ENCODE peak calls at places on chromosome 5, in six cellular contexts. A is GM12892, S is prostate gland, H is HCT116, O is GM12878, Y is sigmoid colon. P is an unnamed sample.

GRCh38 chr5:93607367-93608258 is 24.6 kb downstream of the NR2F1 start:
- DNase-seq in A (no peak), O (no peak), Y (no peak), S (no peak), H (no peak), P (no peak)

GRCh38 chr5:58002318-58002717 is 457.6 kb downstream of the PLK2 start:
- DNase-seq in H (no peak), O (no peak), Y (no peak), A (no peak), S (no peak), P (no peak)

GRCh38 chr5:170791325-170791954 is 7.9 kb downstream of the GABRP start:
- DNase-seq in S (peak; percentile 78), Y (no peak), A (no peak), H (peak; percentile 49), O (no peak), P (peak; percentile 86)

GRCh38 chr5:129804705-129805104 is 56.8 kb downstream of the MINAR2 start:
- DNase-seq in S (no peak), O (no peak), H (no peak), Y (no peak), A (no peak), P (no peak)

GRCh38 chr5:120082316-120083068 is 381.6 kb upstream of the PRR16 start:
- DNase-seq in A (no peak), S (no peak), H (no peak), O (no peak), Y (no peak), P (no peak)

GRCh38 chr5:28576022-28576421 is 1537.6 kb upstream of the CDH9 start:
- DNase-seq in A (no peak), H (no peak), O (no peak), S (no peak), Y (no peak), P (no peak)

GRCh38 chr5:158559643-158560042 is 540.1 kb downstream of the EBF1 start:
- DNase-seq in H (no peak), A (no peak), Y (no peak), O (peak; percentile 25), S (no peak), P (no peak)

GRCh38 chr5:125526940-125527339 is 780.5 kb upstream of the ZNF608 start:
- DNase-seq in S (no peak), Y (peak; percentile 59), O (no peak), H (no peak), A (no peak), P (no peak)

GRCh38 chr5:100840364-100840763 is 62.7 kb downstream of the ST8SIA4 start:
- DNase-seq in S (no peak), Y (no peak), A (no peak), O (peak; percentile 81), H (peak; percentile 23), P (no peak)

GRCh38 chr5:112848116-112848811 is 12.8 kb upstream of the SRP19 start:
- DNase-seq in O (peak; percentile 51), A (no peak), S (no peak), H (peak; percentile 68), Y (no peak), P (no peak)

GRCh38 chr5:150112211-150113046 is 26.1 kb upstream of the CSF1R start:
- DNase-seq in H (no peak), O (no peak), A (no peak), Y (peak; percentile 85), S (no peak), P (peak; percentile 24)

GRCh38 chr5:171601266-171601881 is 181.9 kb downstream of the FGF18 start:
- DNase-seq in A (no peak), H (no peak), Y (no peak), S (no peak), O (no peak), P (no peak)

GRCh38 chr5:15243301-15244020 is 256.5 kb upstream of the FBXL7 start:
- DNase-seq in S (no peak), A (no peak), H (no peak), O (no peak), Y (no peak), P (no peak)

GRCh38 chr5:27290166-27290565 is 251.8 kb upstream of the CDH9 start:
- DNase-seq in H (no peak), Y (no peak), A (no peak), S (no peak), O (no peak), P (no peak)

GRCh38 chr5:52743970-52744369 is 43.7 kb upstream of the ITGA1 start:
- DNase-seq in O (no peak), H (no peak), S (no peak), Y (no peak), A (no peak), P (no peak)

GRCh38 chr5:7779019-7779662 is 71.8 kb downstream of the CFAP90 start:
- DNase-seq in A (no peak), S (no peak), O (peak; percentile 34), H (no peak), Y (no peak), P (no peak)

GRCh38 chr5:68911840-68912690 is 181.7 kb upstream of the SLC30A5 start:
- DNase-seq in O (no peak), A (no peak), S (no peak), H (no peak), Y (no peak), P (no peak)

GRCh38 chr5:151159649-151160373 is 2.2 kb upstream of the ANXA6 start:
- DNase-seq in O (no peak), S (no peak), A (no peak), Y (no peak), H (no peak), P (no peak)

GRCh38 chr5:151156732-151157402 is 712 bp downstream of the ANXA6 start:
- DNase-seq in H (no peak), A (no peak), S (no peak), Y (peak; percentile 77), O (no peak), P (no peak)

GRCh38 chr5:151157426-151158286 is at the start of gene ANXA6:
- DNase-seq in Y (peak; percentile 95), O (no peak), S (peak; percentile 84), A (peak; percentile 66), H (peak; percentile 45), P (peak; percentile 85)

GRCh38 chr5:151155777-151156731 is 1.5 kb downstream of the ANXA6 start:
- DNase-seq in A (no peak), H (no peak), Y (peak; percentile 77), S (no peak), O (no peak), P (no peak)

DNA sequence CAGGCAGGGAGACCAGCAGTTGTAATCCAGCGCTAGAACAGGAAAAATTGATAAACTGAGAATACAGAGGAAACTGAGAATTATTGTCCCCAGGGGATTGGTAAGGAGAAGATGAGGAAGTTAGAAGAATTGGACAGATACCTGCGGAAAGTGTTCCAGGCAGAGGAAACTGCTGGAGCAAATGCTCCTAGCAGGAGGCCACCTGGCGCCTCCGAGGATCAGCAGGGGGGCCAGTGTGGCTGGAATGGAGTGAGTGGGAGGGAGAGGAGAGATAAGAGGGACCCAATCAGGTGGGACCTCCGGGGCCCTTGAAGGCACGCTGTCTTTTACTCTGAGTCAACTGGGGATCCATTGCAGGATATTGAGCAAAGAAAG is 695 bp upstream of the ANXA6 start:
- DNase-seq in H (peak; percentile 23), S (no peak), A (no peak), O (no peak), Y (no peak), P (no peak)
- TF ChIP-seq POLR2AphosphoS5 in H (no peak), S (no peak), A (no peak), O (no peak), Y (no peak), P (no peak)

GRCh38 chr5:122091942-122092600 is 14.0 kb upstream of the LOX start:
- DNase-seq in Y (no peak), A (no peak), S (no peak), O (no peak), H (peak; percentile 15), P (no peak)

GRCh38 chr5:122093861-122094650 is 16.0 kb upstream of the LOX start:
- DNase-seq in O (no peak), A (no peak), S (no peak), Y (no peak), H (no peak), P (no peak)

GRCh38 chr5:122089096-122089495 is 11.0 kb upstream of the LOX start:
- DNase-seq in S (no peak), Y (no peak), O (no peak), A (no peak), H (no peak), P (no peak)

GRCh38 chr5:122093415-122093814 is 15.4 kb upstream of the LOX start:
- DNase-seq in H (no peak), S (no peak), O (no peak), Y (no peak), A (no peak), P (no peak)

DNA sequence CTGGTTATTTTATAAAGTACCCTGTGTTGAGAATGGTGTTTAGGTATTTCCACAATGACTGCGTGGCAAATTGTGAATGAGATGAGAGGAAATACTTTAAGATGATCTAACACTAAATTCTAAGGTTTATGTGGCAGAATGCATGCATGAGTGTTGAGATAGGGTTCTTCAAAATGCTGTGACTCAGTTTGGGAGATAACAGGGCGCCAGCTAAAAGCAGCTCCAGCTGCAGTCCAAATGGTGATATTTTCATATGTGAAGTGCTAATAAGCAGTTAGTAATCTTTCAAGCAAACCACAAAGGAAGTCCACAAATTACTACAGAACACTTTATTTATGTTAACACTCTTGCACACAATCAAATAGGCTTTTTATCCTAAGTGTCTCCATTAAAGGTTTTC is 11.6 kb upstream of the LOX start:
- DNase-seq in Y (no peak), H (no peak), S (no peak), A (no peak), O (no peak), P (no peak)
- TF ChIP-seq POLR2AphosphoS5 in Y (no peak), H (no peak), S (no peak), A (no peak), O (no peak), P (no peak)

DNA sequence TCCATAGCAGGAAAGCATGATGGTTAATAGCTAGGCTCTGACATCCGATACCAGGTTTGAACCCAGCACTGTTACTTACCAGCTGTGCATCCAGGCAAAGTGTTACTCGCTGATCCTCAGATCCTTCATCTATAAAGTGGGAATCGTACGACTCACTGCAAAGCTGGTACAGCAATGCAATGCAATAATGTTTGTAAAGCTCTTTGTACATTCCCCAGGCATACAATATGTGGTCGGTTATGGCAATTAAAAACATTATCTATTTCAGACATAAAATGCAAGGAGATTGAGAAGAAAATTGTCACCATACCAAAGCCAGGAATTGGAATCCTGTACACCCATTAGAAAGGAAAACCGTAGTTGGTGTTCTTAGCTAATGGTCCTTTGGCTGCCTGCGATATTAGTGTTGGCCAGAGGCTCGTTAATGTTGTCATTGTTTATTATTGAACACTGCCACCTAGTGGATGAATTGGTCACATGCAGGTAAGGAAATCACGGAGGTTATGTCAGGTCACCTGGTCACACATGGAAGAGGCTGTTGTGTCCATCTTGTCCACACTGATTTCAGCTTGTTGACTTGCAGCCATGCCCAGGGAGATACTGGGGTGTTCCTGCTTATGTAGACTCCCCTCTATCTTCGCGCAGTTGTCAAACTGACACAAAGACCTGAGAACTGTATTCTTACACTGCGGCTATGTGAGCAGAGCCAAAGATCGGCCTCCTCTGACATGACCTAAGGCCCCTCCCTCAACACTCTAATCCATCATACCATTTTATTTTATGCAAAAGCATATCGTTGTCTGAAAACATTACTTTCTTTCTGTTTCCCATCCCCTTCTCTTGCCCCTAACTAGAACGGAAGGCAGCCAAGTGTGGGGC is 87.5 kb upstream of the PPP2R2B start:
- DNase-seq in O (peak; percentile 26), H (peak; percentile 74), S (peak; percentile 68), A (peak; percentile 2), Y (peak; percentile 69), P (peak; percentile 56)
- TF ChIP-seq POLR2AphosphoS5 in O (no peak), H (no peak), S (peak; percentile 51), A (no peak), Y (peak; percentile 29), P (no peak)

GRCh38 chr5:2175842-2176404 is 293.2 kb upstream of the IRX4 start:
- DNase-seq in S (no peak), A (no peak), Y (no peak), H (no peak), O (no peak), P (no peak)
- TF ChIP-seq POLR2AphosphoS5 in S (no peak), A (no peak), Y (no peak), H (no peak), O (no peak), P (no peak)

GRCh38 chr5:17267099-17267498 is 49.7 kb downstream of the BASP1 start:
- DNase-seq in A (no peak), O (no peak), H (no peak), Y (no peak), S (no peak), P (no peak)
- TF ChIP-seq POLR2AphosphoS5 in A (peak; percentile 19), O (no peak), H (no peak), Y (no peak), S (no peak), P (no peak)

P was measured in stomach.